ENCODE peak calls at places on chromosomes 3 and 15, in ten cellular contexts. J, D, M, L, P, T, R, G, S and E are unnamed samples.

GRCh38 chr3:105417538-105418289 is 51.0 kb downstream of the ALCAM start:
- DNase-seq in J (no peak), D (no peak), M (no peak), L (no peak), P (no peak), T (no peak), R (no peak), G (no peak), S (no peak), E (no peak)

GRCh38 chr3:113136071-113136470 is 75.3 kb upstream of the BOC start:
- DNase-seq in J (no peak), D (no peak), M (no peak), L (no peak), P (peak; percentile 25), T (no peak), R (no peak), G (no peak), S (peak; percentile 16), E (no peak)

GRCh38 chr3:171566803-171567422 is 106.7 kb upstream of the TNIK start:
- DNase-seq in J (no peak), D (no peak), M (no peak), L (no peak), P (peak; percentile 62), T (no peak), R (no peak), G (peak; percentile 14), S (peak; percentile 28), E (no peak)

GRCh38 chr15:83053151-83053550 is 13.9 kb downstream of the BTBD1 start:
- DNase-seq in J (no peak), D (no peak), M (no peak), L (no peak), P (peak; percentile 28), T (no peak), R (no peak), G (no peak), S (no peak), E (no peak)

GRCh38 chr3:111582114-111582461 is 13.1 kb downstream of the ZBED2 start:
- DNase-seq in J (no peak), D (no peak), M (no peak), L (no peak), P (no peak), T (no peak), R (no peak), G (no peak), S (peak; percentile 63), E (no peak)

GRCh38 chr3:48521635-48522034 is 17.7 kb upstream of the SHISA5 start:
- DNase-seq in J (no peak), D (no peak), M (no peak), L (no peak), P (no peak), T (no peak), R (no peak), G (no peak), S (no peak), E (no peak)

GRCh38 chr3:58009026-58009748 is 965 bp downstream of the FLNB start:
- DNase-seq in J (no peak), D (peak; percentile 28), M (peak; percentile 73), L (no peak), P (no peak), T (peak; percentile 48), R (peak; percentile 54), G (peak; percentile 49), S (no peak), E (peak; percentile 87)

GRCh38 chr15:75140080-75140879 is 61.4 kb upstream of the C15orf39 start:
- DNase-seq in J (no peak), D (no peak), M (no peak), L (no peak), P (no peak), T (no peak), R (no peak), G (no peak), S (no peak), E (no peak)

GRCh38 chr3:12444582-12445468 is 39.5 kb upstream of the TSEN2 start:
- DNase-seq in J (no peak), D (no peak), M (peak; percentile 86), L (no peak), P (no peak), T (peak; percentile 88), R (no peak), G (no peak), S (peak; percentile 88), E (no peak)

GRCh38 chr3:11385329-11385728 is 113.1 kb downstream of the ATG7 start:
- DNase-seq in J (no peak), D (no peak), M (no peak), L (no peak), P (no peak), T (no peak), R (no peak), G (no peak), S (no peak), E (no peak)

GRCh38 chr15:78909791-78910228 is 35.0 kb downstream of the CTSH start:
- DNase-seq in J (no peak), D (no peak), M (no peak), L (no peak), P (peak; percentile 67), T (no peak), R (no peak), G (no peak), S (peak; percentile 10), E (no peak)

GRCh38 chr15:87841426-87841998 is 415.0 kb downstream of the NTRK3 start:
- DNase-seq in J (no peak), D (no peak), M (no peak), L (no peak), P (no peak), T (no peak), R (no peak), G (no peak), S (no peak), E (no peak)

DNA sequence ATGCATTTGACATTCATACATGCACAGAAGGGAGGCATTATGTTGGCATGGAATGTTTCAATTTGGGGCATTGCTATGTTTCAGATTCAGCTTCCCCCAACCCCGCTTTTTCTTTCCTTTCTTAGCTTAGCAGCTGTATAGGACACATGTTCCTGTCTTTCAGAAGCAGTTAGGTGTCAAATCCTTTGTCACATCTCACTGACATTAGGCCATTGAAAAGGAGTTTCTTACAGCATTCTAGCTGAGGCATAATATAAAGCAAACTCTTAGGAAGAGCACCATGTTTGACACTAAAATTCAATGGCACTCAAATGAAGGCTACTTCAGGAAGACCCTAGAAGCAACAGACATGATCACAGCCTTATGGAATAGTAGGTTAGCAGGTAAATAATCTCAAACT is 318.3 kb upstream of the ARPP21 start:
- DNase-seq in J (no peak), D (no peak), M (no peak), L (no peak), P (no peak), T (no peak), R (no peak), G (no peak), S (no peak), E (no peak)
- TF ChIP-seq POLR2A in J (no peak), D (no peak), M (no peak), L (no peak), P (no peak), T (no peak), R (no peak), G (no peak), S (no peak), E (no peak)

DNA sequence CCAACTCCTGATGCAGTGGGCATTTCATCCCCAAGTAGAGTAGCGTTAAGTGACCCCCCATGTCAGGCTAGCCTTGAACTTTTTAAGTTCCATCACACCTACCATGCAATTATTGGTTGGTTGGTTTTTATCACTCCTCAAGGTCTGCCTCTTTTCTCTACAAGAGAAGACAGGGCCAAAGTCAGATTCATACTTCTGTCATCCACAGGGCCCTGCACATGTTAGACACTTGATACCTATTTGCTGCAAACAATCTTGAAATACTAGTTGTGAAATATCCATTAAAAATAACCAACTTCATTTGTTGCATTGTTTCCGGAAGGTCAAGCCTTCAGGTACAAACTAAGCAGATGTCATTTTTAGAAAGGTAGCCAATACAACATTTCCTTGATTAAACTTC is 1.2 kb downstream of the CMSS1 start:
- DNase-seq in J (no peak), D (no peak), M (no peak), L (no peak), P (no peak), T (no peak), R (no peak), G (no peak), S (no peak), E (no peak)
- TF ChIP-seq POLR2A in J (no peak), D (no peak), M (no peak), L (no peak), P (no peak), T (no peak), R (no peak), G (no peak), S (no peak), E (no peak)

DNA sequence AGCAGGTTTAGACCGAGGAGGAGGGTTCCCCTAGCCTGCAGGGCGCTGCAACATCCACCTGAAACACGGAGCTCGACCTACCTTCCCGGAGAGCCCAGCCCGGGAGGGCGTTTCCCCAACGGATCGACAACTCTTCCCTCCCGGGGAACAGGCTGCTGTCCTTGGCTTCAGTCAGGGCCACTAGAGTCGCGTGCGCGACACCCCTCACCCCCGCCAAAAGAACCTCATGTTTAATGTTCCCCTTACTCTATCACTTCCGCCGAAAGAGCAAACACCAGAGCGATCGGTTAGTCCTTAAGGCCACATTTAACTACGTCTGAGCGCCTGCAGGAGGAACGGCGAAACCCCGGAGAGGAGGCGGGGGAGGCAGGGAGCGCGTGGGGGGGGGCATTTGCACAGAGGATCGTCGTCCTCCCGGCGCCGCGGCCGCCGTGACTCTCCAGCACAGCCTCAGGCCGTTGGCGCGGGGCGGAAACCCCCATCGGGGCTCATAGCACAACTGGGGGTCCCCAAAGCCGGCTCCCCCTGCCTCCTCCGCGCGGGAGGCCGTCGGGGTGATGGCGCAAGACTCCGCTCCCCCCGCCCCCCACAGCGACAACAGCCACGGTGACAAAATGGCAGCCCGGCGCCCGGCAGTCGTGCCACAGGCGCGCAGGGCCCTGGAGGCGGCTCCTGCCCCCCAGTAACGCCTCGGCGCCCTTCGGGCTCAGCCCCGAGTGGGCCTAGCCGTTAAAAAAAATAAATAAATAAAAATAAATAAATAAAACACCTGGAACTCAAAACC is 3.2 kb downstream of the ANP32A start:
- DNase-seq in J (peak; percentile 75), D (peak; percentile 76), M (peak; percentile 79), L (peak; percentile 38), P (peak; percentile 86), T (peak; percentile 81), R (peak; percentile 71), G (no peak), S (no peak), E (peak; percentile 93)
- TF ChIP-seq POLR2A in J (no peak), D (no peak), M (peak; percentile 72), L (peak; percentile 8), P (peak; percentile 37), T (no peak), R (no peak), G (peak; percentile 73), S (no peak), E (peak; percentile 41)

DNA sequence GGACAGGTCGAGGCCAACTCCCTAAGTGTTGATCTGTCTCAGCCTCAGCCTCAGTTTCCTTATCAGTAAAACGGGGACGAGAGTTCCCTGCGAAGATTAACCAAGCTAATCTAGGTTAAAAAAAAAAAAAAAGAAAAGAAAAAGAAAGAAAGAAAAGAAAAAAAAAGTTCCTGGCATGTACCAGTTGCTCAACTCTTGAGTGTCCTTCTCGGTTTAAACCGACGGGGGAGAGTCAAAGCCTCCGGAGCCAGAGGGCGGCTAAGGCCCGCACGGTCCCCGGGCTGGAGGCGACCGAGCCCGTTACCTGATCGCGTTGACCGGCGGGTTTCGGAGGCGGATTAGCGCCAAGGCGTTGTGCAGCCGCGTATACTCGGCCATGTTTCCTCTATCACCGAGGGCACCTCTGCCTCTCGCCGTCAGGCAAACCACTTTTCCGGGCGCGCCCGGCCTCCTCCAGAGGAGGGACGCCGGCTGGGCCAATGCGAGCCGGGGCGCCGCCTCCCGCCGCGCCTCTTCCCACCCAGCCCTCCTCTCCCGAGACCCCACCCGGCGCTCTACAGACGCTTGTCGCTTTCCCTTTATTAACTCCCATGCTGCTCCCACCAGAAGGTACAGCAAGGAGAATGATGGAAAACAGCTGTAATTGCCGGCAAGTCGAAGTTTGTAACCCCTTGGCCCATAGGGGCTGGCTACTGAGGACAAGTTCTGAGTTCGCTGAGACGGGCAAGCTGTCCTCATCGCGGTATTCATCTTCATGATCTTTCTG is at the start of gene EHHADH:
- DNase-seq in J (peak; percentile 76), D (peak; percentile 79), M (peak; percentile 85), L (peak; percentile 39), P (peak; percentile 83), T (peak; percentile 83), R (peak; percentile 94), G (peak; percentile 68), S (peak; percentile 23), E (peak; percentile 94)
- TF ChIP-seq POLR2A in J (no peak), D (no peak), M (peak; percentile 90), L (no peak), P (peak; percentile 87), T (no peak), R (peak; percentile 87), G (peak; percentile 65), S (no peak), E (no peak)